ENCODE peak calls at places on chromosomes 12 and 14, in eight cellular contexts. E is NCI-H1694, N is H7, J is Ammon's horn, W is RCC 7860, H is NCI-H1436 treated with DMSO at 0.1 percent for 48 hours, I is uterus, G is ACHN. F is an unnamed sample.

GRCh38 chr14:55470025-55470424 is 29.6 kb upstream of the TBPL2 start:
- DNase-seq in W (no peak), I (no peak), G (no peak), J (no peak), N (no peak), H (no peak), E (no peak), F (no peak)

GRCh38 chr14:70234066-70234950 is 45.6 kb upstream of the SLC8A3 start:
- DNase-seq in I (no peak), W (no peak), G (no peak), H (no peak), J (no peak), E (no peak), N (no peak), F (no peak)

GRCh38 chr12:104480826-104481457 is 24.2 kb downstream of the CHST11 start:
- DNase-seq in H (no peak), W (peak), J (peak), N (no peak), E (no peak), G (no peak), I (no peak), F (no peak)

GRCh38 chr12:68761901-68762630 is 16.1 kb downstream of the SLC35E3 start:
- DNase-seq in J (no peak), E (no peak), W (no peak), G (no peak), H (no peak), N (no peak), I (no peak), F (no peak)

GRCh38 chr12:132133952-132134652 is 10.0 kb downstream of the DDX51 start:
- DNase-seq in G (no peak), N (peak), W (no peak), I (no peak), J (no peak), E (no peak), H (no peak), F (peak)

GRCh38 chr12:563250-563781 is 99.9 kb downstream of the NINJ2 start:
- DNase-seq in I (no peak), H (no peak), J (no peak), G (no peak), N (no peak), E (no peak), W (no peak), F (no peak)

GRCh38 chr12:130838951-130839769 is at the start of gene STX2:
- DNase-seq in I (peak), J (peak), E (peak), H (peak), G (peak), N (peak), W (peak), F (peak)

GRCh38 chr14:50961606-50962259 is 17.4 kb upstream of the PYGL start:
- DNase-seq in I (peak), E (peak), H (no peak), J (no peak), N (no peak), G (peak), W (peak), F (no peak)

GRCh38 chr12:110717037-110717436 is 25.7 kb downstream of the PPP1CC start:
- DNase-seq in H (no peak), W (no peak), G (no peak), E (no peak), J (no peak), N (no peak), I (no peak), F (no peak)

GRCh38 chr14:106318700-106319099 is 792.3 kb downstream of the TMEM121 start:
- DNase-seq in N (no peak), I (no peak), W (no peak), H (no peak), E (no peak), G (no peak), J (no peak), F (no peak)

GRCh38 chr12:131217024-131217586 is 263.4 kb downstream of the ADGRD1 start:
- DNase-seq in H (no peak), G (no peak), N (peak), E (no peak), J (no peak), W (no peak), I (no peak), F (no peak)

GRCh38 chr12:105330283-105330937 is at the start of gene C12orf75:
- DNase-seq in I (peak), E (peak), W (peak), G (peak), N (peak), H (peak), J (peak), F (peak)

F was measured in iPS-NIHi11.